ENCODE peak calls at places on chromosomes 1 and 21, in eight cellular contexts. U, B, Q, A, V, R, Y and E are unnamed samples.

GRCh38 chr1:48019714-48020315 is 22.6 kb upstream of the TRABD2B start:
- DNase-seq in U (no peak), B (peak; percentile 43), Q (peak; percentile 36), A (no peak), V (no peak), R (peak; percentile 63), Y (peak; percentile 53), E (peak; percentile 36)

GRCh38 chr1:243748706-243749283 is 101.2 kb downstream of the AKT3 start:
- DNase-seq in U (peak; percentile 24), B (no peak), Q (peak; percentile 90), A (peak; percentile 74), V (peak; percentile 78), R (no peak), Y (no peak), E (no peak)

GRCh38 chr1:41805771-41806471 is 112.8 kb downstream of the HIVEP3 start:
- DNase-seq in U (no peak), B (no peak), Q (no peak), A (no peak), V (no peak), R (no peak), Y (no peak), E (no peak)

GRCh38 chr1:155650231-155650757 is 38.3 kb downstream of the YY1AP1 start:
- DNase-seq in U (no peak), B (no peak), Q (no peak), A (no peak), V (no peak), R (no peak), Y (no peak), E (no peak)

GRCh38 chr1:112744019-112744578 is 29.0 kb upstream of the PPM1J start:
- DNase-seq in U (peak; percentile 20), B (peak; percentile 30), Q (peak; percentile 50), A (peak; percentile 43), V (peak; percentile 42), R (no peak), Y (no peak), E (no peak)

GRCh38 chr1:234619071-234619480 is 9.1 kb upstream of the IRF2BP2 start:
- DNase-seq in U (no peak), B (no peak), Q (no peak), A (no peak), V (no peak), R (no peak), Y (no peak), E (no peak)

GRCh38 chr1:42798010-42798409 is 13.2 kb downstream of the TMEM269 start:
- DNase-seq in U (no peak), B (no peak), Q (no peak), A (no peak), V (no peak), R (no peak), Y (no peak), E (no peak)

GRCh38 chr1:208799186-208799585 is 555.0 kb upstream of the PLXNA2 start:
- DNase-seq in U (no peak), B (no peak), Q (no peak), A (no peak), V (no peak), R (no peak), Y (no peak), E (no peak)

GRCh38 chr1:17668638-17669175 is 86.4 kb upstream of the ACTL8 start:
- DNase-seq in U (no peak), B (no peak), Q (no peak), A (no peak), V (no peak), R (no peak), Y (no peak), E (no peak)

GRCh38 chr1:32863516-32864245 is 7.0 kb downstream of the FNDC5 start:
- DNase-seq in U (no peak), B (no peak), Q (no peak), A (no peak), V (no peak), R (no peak), Y (no peak), E (no peak)

GRCh38 chr1:40508375-40509341 is at the start of gene EXO5:
- DNase-seq in U (peak; percentile 62), B (peak; percentile 85), Q (peak; percentile 72), A (peak; percentile 76), V (peak; percentile 81), R (peak; percentile 82), Y (peak; percentile 91), E (peak; percentile 68)

GRCh38 chr21:25934130-25934529 is 199.4 kb downstream of the GABPA start:
- DNase-seq in U (no peak), B (no peak), Q (peak; percentile 63), A (peak; percentile 80), V (no peak), R (no peak), Y (no peak), E (no peak)

GRCh38 chr21:21436012-21436545 is 437.9 kb downstream of the NCAM2 start:
- DNase-seq in U (no peak), B (no peak), Q (peak; percentile 29), A (no peak), V (no peak), R (no peak), Y (no peak), E (no peak)

GRCh38 chr1:66510407-66510806 is 23.5 kb upstream of the SGIP1 start:
- DNase-seq in U (no peak), B (no peak), Q (no peak), A (no peak), V (no peak), R (no peak), Y (no peak), E (no peak)

DNA sequence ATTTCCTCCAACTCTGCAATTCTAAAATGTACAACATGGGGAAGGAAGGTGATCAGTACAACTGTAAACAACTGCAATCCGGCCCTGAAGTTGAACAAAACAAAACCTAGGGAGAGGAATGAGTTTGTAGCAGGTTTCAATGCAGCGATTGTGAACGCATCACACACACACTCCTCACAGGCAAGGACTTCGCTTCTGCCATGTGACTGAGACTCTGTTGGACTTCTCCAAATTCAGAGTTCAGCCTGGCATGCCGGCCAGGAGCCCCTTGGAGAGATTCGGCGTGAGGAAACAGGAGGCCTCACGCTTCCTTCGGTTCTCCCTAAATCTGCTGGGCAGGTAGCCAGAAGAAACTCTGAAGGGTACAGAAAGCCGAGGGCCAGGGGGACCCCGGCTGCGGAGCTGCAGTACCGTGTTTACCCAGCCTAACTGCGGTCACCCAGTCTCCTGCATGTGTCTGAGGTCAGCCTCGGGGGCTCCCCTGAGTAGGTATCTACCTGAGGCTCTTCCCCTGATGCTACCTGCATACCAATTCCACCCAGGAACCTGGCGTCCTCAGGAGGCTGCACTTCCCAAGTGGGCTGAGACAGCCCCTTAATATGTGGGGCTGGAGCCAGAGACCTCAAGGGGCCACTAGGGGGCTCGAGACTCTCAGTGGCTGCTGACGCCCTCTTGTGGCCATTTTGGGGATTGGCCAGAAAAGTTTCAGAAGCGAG is 2.9 kb upstream of the ANXA9 start:
- DNase-seq in U (peak; percentile 94), B (peak; percentile 95), Q (peak; percentile 89), A (peak; percentile 88), V (peak; percentile 93), R (peak; percentile 85), Y (peak; percentile 89), E (peak; percentile 77)
- H3K4me3 ChIP-seq in U (no peak overlapping the region), B (no peak overlapping the region), Q (no peak overlapping the region), A (peak overlapping the region; percentile 12), V (no peak overlapping the region), R (peak overlapping the region; percentile 24), Y (peak overlapping the region; percentile 42), E (peak overlapping the region; percentile 53)

DNA sequence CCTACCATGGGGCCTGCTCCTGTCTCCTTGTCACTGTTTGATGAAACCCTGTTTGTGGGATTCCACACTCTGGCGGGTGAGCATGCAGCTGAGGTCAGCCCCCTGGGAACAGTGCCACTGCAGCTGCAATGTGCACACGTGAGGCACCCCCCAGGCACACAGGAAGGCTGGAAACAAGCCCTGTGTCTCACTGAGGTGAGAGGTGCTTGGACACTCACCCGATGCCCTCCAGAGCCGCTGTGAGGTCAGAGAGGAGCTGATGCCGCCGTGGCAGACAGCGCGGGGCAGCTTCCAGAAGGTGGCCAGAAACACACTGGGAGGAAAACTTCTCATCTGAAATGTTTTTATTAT is 49.7 kb downstream of the SLX9 start:
- DNase-seq in U (no peak), B (no peak), Q (peak; percentile 68), A (no peak), V (no peak), R (no peak), Y (peak; percentile 45), E (no peak)
- H3K27ac ChIP-seq in U (no peak overlapping the region), B (no peak overlapping the region), Q (no peak overlapping the region), A (no peak overlapping the region), V (peak overlapping the region; percentile 77), R (no peak overlapping the region), Y (no peak overlapping the region), E (no peak overlapping the region)

GRCh38 chr1:18948913-18949688 is 7.4 kb downstream of the IFFO2 start:
- DNase-seq in U (peak; percentile 68), B (peak; percentile 76), Q (peak; percentile 70), A (peak; percentile 66), V (peak; percentile 35), R (no peak), Y (peak; percentile 51), E (no peak)

GRCh38 chr1:18949689-18950414 is 6.6 kb downstream of the IFFO2 start:
- DNase-seq in U (no peak), B (no peak), Q (peak; percentile 61), A (no peak), V (peak; percentile 59), R (no peak), Y (peak; percentile 53), E (no peak)

GRCh38 chr1:18950415-18951026 is 6.0 kb downstream of the IFFO2 start:
- DNase-seq in U (no peak), B (no peak), Q (no peak), A (no peak), V (no peak), R (no peak), Y (peak; percentile 74), E (no peak)

GRCh38 chr1:18951818-18952391 is 4.6 kb downstream of the IFFO2 start:
- DNase-seq in U (no peak), B (no peak), Q (no peak), A (peak; percentile 43), V (no peak), R (no peak), Y (no peak), E (no peak)

DNA sequence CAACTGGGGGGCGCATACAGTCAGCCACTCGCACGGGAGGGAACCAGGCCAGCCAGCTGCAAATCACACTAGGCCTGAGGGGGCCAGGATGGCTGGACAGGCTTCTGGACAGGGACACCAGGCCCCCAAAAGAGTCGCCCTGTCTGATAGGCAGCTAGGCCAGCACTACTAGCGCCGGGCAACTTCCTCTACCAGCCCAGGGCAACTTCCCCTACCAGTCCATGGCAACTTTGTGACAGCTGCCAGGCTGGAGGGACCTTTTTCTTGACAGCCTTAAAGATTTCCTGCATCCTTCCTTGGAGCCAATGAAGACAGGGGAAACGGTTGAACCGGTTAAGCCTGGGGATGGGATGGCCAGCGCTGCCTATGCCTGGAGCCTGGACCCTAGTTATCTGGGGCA is 5.1 kb downstream of the IFFO2 start:
- DNase-seq in U (no peak), B (no peak), Q (no peak), A (no peak), V (no peak), R (no peak), Y (peak; percentile 76), E (no peak)
- H3K4me3 ChIP-seq in U (no peak overlapping the region), B (no peak overlapping the region), Q (no peak overlapping the region), A (no peak overlapping the region), V (no peak overlapping the region), R (peak overlapping the region; percentile 36), Y (peak overlapping the region; percentile 52), E (no peak overlapping the region)

DNA sequence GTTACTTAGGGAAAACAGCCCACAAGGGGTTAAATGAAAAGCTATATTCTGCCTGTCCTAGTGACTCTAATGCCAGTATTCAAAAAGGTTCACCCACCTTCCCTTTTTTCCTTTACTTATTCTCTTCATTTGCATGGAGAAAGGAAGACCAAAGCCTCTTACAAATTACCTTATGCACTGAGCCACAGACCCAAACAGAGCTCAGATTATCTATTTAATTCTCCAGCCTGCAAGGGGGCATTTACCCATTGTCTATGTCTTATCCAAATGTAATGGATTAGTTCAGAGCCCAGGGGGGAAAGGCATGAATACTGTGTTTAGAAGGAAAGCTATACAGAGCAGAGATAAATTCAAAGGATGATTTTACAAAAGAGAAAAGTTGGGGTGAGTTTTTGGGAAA is 388.5 kb downstream of the OMA1 start:
- DNase-seq in U (no peak), B (no peak), Q (no peak), A (no peak), V (no peak), R (no peak), Y (no peak), E (no peak)
- H3K27ac ChIP-seq in U (no peak overlapping the region), B (no peak overlapping the region), Q (no peak overlapping the region), A (no peak overlapping the region), V (no peak overlapping the region), R (no peak overlapping the region), Y (no peak overlapping the region), E (no peak overlapping the region)